ENCODE peak calls at places on chromosomes 3 and 15, in nine cellular contexts. K is ecto neural progenitor cell, P is progenitor cell of endocrine pancreas, S is NCI-H146, U is A549, G is cortex of kidney, R is sciatic nerve, Q is ACHN, H is hypothalamus. B is an unnamed sample.
A peak's percentile ranks its signal among the peaks of the same experiment; 100 is the strongest.

GRCh38 chr3:141091416-141091815 is 40.3 kb downstream of the SPSB4 start:
- DNase-seq in K (no peak), P (no peak), S (peak; percentile 58), U (no peak), G (no peak), R (no peak), Q (no peak), H (no peak), B (no peak)

GRCh38 chr3:146156801-146157310 is 4.1 kb downstream of the PLOD2 start:
- DNase-seq in K (no peak), P (no peak), S (no peak), U (no peak), G (no peak), R (no peak), Q (no peak), H (no peak), B (no peak)

GRCh38 chr15:70505971-70506887 is 257.1 kb downstream of the UACA start:
- DNase-seq in K (no peak), P (no peak), S (peak; percentile 10), U (no peak), G (no peak), R (no peak), Q (no peak), H (no peak), B (no peak)

GRCh38 chr15:57541805-57542504 is 49.7 kb upstream of the MYZAP start:
- DNase-seq in K (peak; percentile 69), P (peak; percentile 47), S (peak; percentile 39), U (peak; percentile 74), G (no peak), R (peak; percentile 87), Q (peak; percentile 57), H (peak; percentile 47), B (peak; percentile 56)

GRCh38 chr15:39783244-39783820 is 691 bp upstream of the FSIP1 start:
- DNase-seq in K (no peak), P (no peak), S (peak; percentile 33), U (no peak), G (no peak), R (no peak), Q (peak; percentile 8), H (no peak), B (no peak)

GRCh38 chr15:31268108-31268501 is 58.5 kb upstream of the KLF13 start:
- DNase-seq in K (no peak), P (no peak), S (no peak), U (no peak), G (no peak), R (peak; percentile 51), Q (no peak), H (no peak), B (no peak)

GRCh38 chr3:115347737-115348136 is 200.6 kb upstream of the ZBTB20 start:
- DNase-seq in K (no peak), P (no peak), S (no peak), U (no peak), G (no peak), R (no peak), Q (no peak), H (no peak), B (no peak)

GRCh38 chr3:188877381-188877780 is 294.4 kb upstream of the TPRG1 start:
- DNase-seq in K (no peak), P (no peak), S (no peak), U (no peak), G (no peak), R (no peak), Q (no peak), H (no peak), B (no peak)

GRCh38 chr15:40065166-40065565 is 26.2 kb upstream of the SRP14 start:
- DNase-seq in K (no peak), P (no peak), S (peak; percentile 86), U (no peak), G (no peak), R (peak; percentile 34), Q (no peak), H (no peak), B (no peak)

GRCh38 chr3:181610083-181610972 is 101.4 kb upstream of the SOX2 start:
- DNase-seq in K (no peak), P (no peak), S (peak; percentile 78), U (no peak), G (no peak), R (no peak), Q (no peak), H (no peak), B (no peak)

GRCh38 chr3:169760479-169760878 is 4.4 kb downstream of the TERC start:
- DNase-seq in K (no peak), P (no peak), S (no peak), U (no peak), G (no peak), R (no peak), Q (no peak), H (no peak), B (no peak)

GRCh38 chr15:66891776-66892175 is 173.6 kb upstream of the SMAD3 start:
- DNase-seq in K (no peak), P (no peak), S (peak; percentile 10), U (no peak), G (no peak), R (no peak), Q (no peak), H (no peak), B (no peak)